ENCODE peak calls at places on chromosomes 11 and 22, in four cellular contexts. One of them, this sample, is unnamed.

GRCh38 chr11:102230186-102230585 is 87.1 kb upstream of the BIRC3 start:
- DNase-seq in AG04449: no peak
- DNase-seq in HFF-Myc: no peak
- DNase-seq in transverse colon: no peak
- DNase-seq in this sample: no peak

GRCh38 chr22:39317084-39317755 is 2.2 kb downstream of the RPL3 start:
- DNase-seq in AG04449: no peak
- DNase-seq in HFF-Myc: no peak
- DNase-seq in transverse colon: peak
- DNase-seq in this sample: peak

GRCh38 chr22:50303848-50304527 is 3.5 kb downstream of the PLXNB2 start:
- DNase-seq in AG04449: no peak
- DNase-seq in HFF-Myc: no peak
- DNase-seq in transverse colon: peak
- DNase-seq in this sample: no peak

GRCh38 chr11:31958086-31958735 is 132.7 kb upstream of the RCN1 start:
- DNase-seq in AG04449: no peak
- DNase-seq in HFF-Myc: no peak
- DNase-seq in transverse colon: peak
- DNase-seq in this sample: peak

GRCh38 chr11:134126197-134126822 is 57.4 kb downstream of the JAM3 start:
- DNase-seq in AG04449: peak
- DNase-seq in HFF-Myc: peak
- DNase-seq in transverse colon: no peak
- DNase-seq in this sample: peak

GRCh38 chr11:86551693-86552092 is 120.7 kb downstream of the ME3 start:
- DNase-seq in AG04449: no peak
- DNase-seq in HFF-Myc: no peak
- DNase-seq in transverse colon: no peak
- DNase-seq in this sample: no peak

GRCh38 chr22:27782065-27782464 is 19.5 kb downstream of the MN1 start:
- DNase-seq in AG04449: no peak
- DNase-seq in HFF-Myc: no peak
- DNase-seq in transverse colon: no peak
- DNase-seq in this sample: no peak

GRCh38 chr11:3962406-3962840 is 107.0 kb downstream of the STIM1 start:
- DNase-seq in AG04449: no peak
- DNase-seq in HFF-Myc: no peak
- DNase-seq in transverse colon: no peak
- DNase-seq in this sample: no peak

GRCh38 chr22:47091241-47091691 is 328.8 kb downstream of the TBC1D22A start:
- DNase-seq in AG04449: no peak
- DNase-seq in HFF-Myc: no peak
- DNase-seq in transverse colon: no peak
- DNase-seq in this sample: no peak
- H3K4me3 ChIP-seq in AG04449: peak
- H3K4me3 ChIP-seq in HFF-Myc: peak
- H3K4me3 ChIP-seq in transverse colon: no peak
- H3K4me3 ChIP-seq in this sample: no peak

GRCh38 chr11:72203163-72203562 is 11.2 kb downstream of the FOLR1 start:
- DNase-seq in AG04449: no peak
- DNase-seq in HFF-Myc: no peak
- DNase-seq in transverse colon: no peak
- DNase-seq in this sample: no peak

GRCh38 chr11:72204865-72205264 is 11.7 kb upstream of the FOLR2 start:
- DNase-seq in AG04449: no peak
- DNase-seq in HFF-Myc: no peak
- DNase-seq in transverse colon: no peak
- DNase-seq in this sample: no peak

GRCh38 chr11:72202571-72202970 is 10.6 kb downstream of the FOLR1 start:
- DNase-seq in AG04449: no peak
- DNase-seq in HFF-Myc: no peak
- DNase-seq in transverse colon: no peak
- DNase-seq in this sample: no peak

GRCh38 chr11:72209101-72209500 is 7.5 kb upstream of the FOLR2 start:
- DNase-seq in AG04449: no peak
- DNase-seq in HFF-Myc: no peak
- DNase-seq in transverse colon: no peak
- DNase-seq in this sample: no peak

GRCh38 chr11:72208281-72208680 is 8.3 kb upstream of the FOLR2 start:
- DNase-seq in AG04449: no peak
- DNase-seq in HFF-Myc: no peak
- DNase-seq in transverse colon: no peak
- DNase-seq in this sample: no peak
- H3K4me3 ChIP-seq in AG04449: no peak
- H3K4me3 ChIP-seq in HFF-Myc: no peak
- H3K4me3 ChIP-seq in transverse colon: no peak
- H3K4me3 ChIP-seq in this sample: no peak

DNA sequence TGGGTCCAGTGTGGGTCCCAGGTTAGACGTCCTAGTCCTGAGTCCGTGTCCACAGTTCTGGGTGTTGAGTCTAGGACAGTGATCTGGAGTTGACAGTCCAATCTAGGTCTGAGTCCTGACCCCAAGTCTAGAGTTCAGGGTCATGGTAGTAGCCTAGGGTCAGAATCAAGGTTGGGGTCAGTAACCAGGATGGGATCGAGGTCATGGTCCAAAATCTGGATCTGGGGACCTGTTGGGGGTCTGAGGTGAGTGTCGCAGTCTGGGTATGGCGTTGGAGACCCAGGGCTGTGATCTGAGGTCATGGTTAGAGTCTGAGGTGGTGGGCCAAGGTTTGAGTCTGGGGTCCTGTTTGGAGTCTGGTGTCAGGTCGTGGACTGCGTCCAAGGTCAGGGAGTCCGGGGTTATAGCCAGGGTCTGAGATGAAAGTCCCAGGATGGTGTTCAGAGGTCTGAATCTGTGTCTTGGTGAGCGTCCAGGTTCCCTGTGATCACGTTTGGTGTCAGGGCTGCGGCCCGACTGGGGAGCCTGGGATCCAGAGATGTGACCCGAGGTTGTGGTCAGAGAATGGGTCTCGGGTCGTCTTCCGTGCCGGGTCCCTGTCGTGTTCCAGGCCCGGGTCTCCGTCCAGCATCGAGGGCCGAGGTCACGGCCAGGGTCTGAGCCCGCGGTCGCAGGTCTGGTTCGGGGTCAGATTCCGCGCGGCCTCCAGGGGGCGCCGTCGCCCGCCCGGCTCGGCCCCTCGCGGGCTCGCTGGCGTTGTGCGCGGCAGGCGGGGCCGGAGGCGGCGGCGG is 445 bp upstream of the GRK2 start:
- DNase-seq in AG04449: no peak
- DNase-seq in HFF-Myc: no peak
- DNase-seq in transverse colon: peak
- DNase-seq in this sample: peak
- H3K4me3 ChIP-seq in AG04449: peak
- H3K4me3 ChIP-seq in HFF-Myc: peak
- H3K4me3 ChIP-seq in transverse colon: no peak
- H3K4me3 ChIP-seq in this sample: peak

GRCh38 chr11:94793822-94794221 is 25.7 kb downstream of the AMOTL1 start:
- DNase-seq in AG04449: no peak
- DNase-seq in HFF-Myc: no peak
- DNase-seq in transverse colon: no peak
- DNase-seq in this sample: no peak

GRCh38 chr11:94795799-94796580 is 27.8 kb downstream of the AMOTL1 start:
- DNase-seq in AG04449: no peak
- DNase-seq in HFF-Myc: no peak
- DNase-seq in transverse colon: no peak
- DNase-seq in this sample: no peak

GRCh38 chr11:94792453-94792852 is 24.3 kb downstream of the AMOTL1 start:
- DNase-seq in AG04449: no peak
- DNase-seq in HFF-Myc: no peak
- DNase-seq in transverse colon: no peak
- DNase-seq in this sample: no peak

GRCh38 chr11:94793002-94793401 is 24.8 kb downstream of the AMOTL1 start:
- DNase-seq in AG04449: no peak
- DNase-seq in HFF-Myc: no peak
- DNase-seq in transverse colon: no peak
- DNase-seq in this sample: no peak

DNA sequence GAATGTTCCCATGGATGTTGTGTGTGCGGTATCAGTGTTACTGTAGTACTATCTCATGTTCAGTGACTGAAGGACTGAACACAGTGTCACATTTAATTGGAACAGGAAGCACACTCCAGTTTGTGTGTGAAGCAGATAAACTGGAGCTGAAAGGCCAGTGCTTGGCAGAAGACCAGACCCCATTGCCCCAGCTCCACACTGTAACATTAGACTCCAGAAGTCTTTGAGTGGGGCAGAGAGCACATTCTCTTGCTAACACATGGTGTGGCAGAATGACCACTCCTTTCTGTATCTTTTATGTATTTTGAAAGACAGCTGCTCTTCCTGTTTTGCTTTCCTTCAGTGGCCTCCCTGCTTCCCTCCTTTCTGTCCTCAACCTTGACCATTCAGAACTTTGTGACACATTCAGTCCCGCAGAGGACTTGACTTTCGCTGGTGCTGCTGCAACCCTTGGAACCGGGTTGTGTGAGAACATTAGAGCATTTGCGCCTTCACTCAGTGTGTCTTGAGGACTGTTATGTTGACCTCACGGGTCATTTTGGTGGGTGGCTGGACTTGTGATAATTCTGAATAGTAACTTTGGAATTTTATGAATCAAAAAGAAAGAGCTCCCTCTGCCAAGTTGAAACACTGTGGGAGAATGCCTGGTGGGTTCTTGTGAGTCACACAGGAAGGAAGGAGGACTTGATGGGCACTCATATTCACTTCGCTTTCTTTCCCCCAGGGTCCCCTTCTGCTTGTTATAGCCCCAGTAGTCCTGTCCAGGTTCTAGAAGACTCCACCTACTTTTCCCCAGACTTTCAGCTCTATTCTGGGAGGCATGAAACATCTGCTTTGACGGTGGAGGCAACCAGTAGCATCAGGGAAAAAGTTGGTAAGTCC is 26.4 kb downstream of the AMOTL1 start:
- DNase-seq in AG04449: peak
- DNase-seq in HFF-Myc: peak
- DNase-seq in transverse colon: no peak
- DNase-seq in this sample: peak
- H3K4me3 ChIP-seq in AG04449: peak
- H3K4me3 ChIP-seq in HFF-Myc: peak
- H3K4me3 ChIP-seq in transverse colon: no peak
- H3K4me3 ChIP-seq in this sample: peak